ENCODE peak calls at places on chromosomes 16 and 17, in six cellular contexts. K, I, E, H, C and A are unnamed samples.

GRCh38 chr17:48014603-48015037 is 23.0 kb downstream of the COPZ2 start:
- DNase-seq in C (no peak), E (no peak), K (no peak), I (no peak), H (no peak), A (no peak)

GRCh38 chr16:81478876-81479496 is 34.4 kb downstream of the CMIP start:
- DNase-seq in H (no peak), C (peak; percentile 47), E (no peak), K (peak; percentile 66), I (no peak), A (no peak)

GRCh38 chr16:15650698-15651161 is 685 bp downstream of the NDE1 start:
- DNase-seq in I (no peak), E (peak; percentile 22), H (peak; percentile 18), C (peak; percentile 29), K (no peak), A (peak; percentile 32)

GRCh38 chr17:43979011-43979410 is 25.3 kb upstream of the PYY start:
- DNase-seq in I (no peak), E (peak; percentile 68), H (no peak), C (no peak), K (no peak), A (no peak)

GRCh38 chr16:31404353-31405064 is 11.4 kb downstream of the ITGAD start:
- DNase-seq in I (no peak), H (peak; percentile 57), E (peak; percentile 73), K (no peak), C (peak; percentile 30), A (peak; percentile 44)

GRCh38 chr16:67669499-67670101 is 3.0 kb downstream of the C16orf86 start:
- DNase-seq in E (no peak), H (no peak), K (no peak), I (peak; percentile 35), C (no peak), A (no peak)

GRCh38 chr17:58402047-58402446 is 15.3 kb downstream of the RNF43 start:
- DNase-seq in C (peak; percentile 41), K (no peak), E (no peak), I (no peak), H (peak; percentile 86), A (peak; percentile 66)

GRCh38 chr16:66359012-66359411 is 7.5 kb upstream of the CDH5 start:
- DNase-seq in K (no peak), H (peak; percentile 43), C (peak; percentile 29), I (no peak), E (peak; percentile 66), A (peak; percentile 31)

GRCh38 chr17:50190278-50191069 is 11.0 kb downstream of the COL1A1 start:
- DNase-seq in E (no peak), H (peak; percentile 56), C (peak; percentile 24), K (no peak), I (peak; percentile 70), A (peak; percentile 69)

GRCh38 chr16:11094075-11094593 is 149.8 kb downstream of the CLEC16A start:
- DNase-seq in E (no peak), C (peak; percentile 76), K (peak; percentile 48), H (peak; percentile 68), I (no peak), A (peak; percentile 31)

GRCh38 chr17:52048503-52048902 is 110.0 kb downstream of the CA10 start:
- DNase-seq in H (no peak), E (no peak), C (no peak), K (no peak), I (no peak), A (no peak)

GRCh38 chr16:85420501-85421337 is 192.4 kb upstream of the GSE1 start:
- DNase-seq in E (peak; percentile 40), C (peak; percentile 51), H (peak; percentile 66), K (peak; percentile 58), I (peak; percentile 96), A (peak; percentile 25)

GRCh38 chr17:67884766-67885165 is 59.5 kb downstream of the BPTF start:
- DNase-seq in H (peak; percentile 4), C (no peak), K (no peak), I (no peak), E (no peak), A (no peak)

GRCh38 chr16:2162676-2163118 is 7.1 kb downstream of the TRAF7 start:
- DNase-seq in I (no peak), C (no peak), K (no peak), H (no peak), E (no peak), A (no peak)

GRCh38 chr16:2161911-2162310 is 6.3 kb downstream of the TRAF7 start:
- DNase-seq in E (no peak), K (no peak), I (no peak), H (no peak), C (no peak), A (no peak)

GRCh38 chr16:2163211-2163881 is 7.8 kb downstream of the TRAF7 start:
- DNase-seq in K (no peak), I (no peak), H (no peak), C (no peak), E (no peak), A (no peak)

GRCh38 chr16:2159052-2159838 is 3.7 kb downstream of the TRAF7 start:
- DNase-seq in I (no peak), K (no peak), E (peak; percentile 83), C (peak; percentile 54), H (peak; percentile 80), A (peak; percentile 87)

DNA sequence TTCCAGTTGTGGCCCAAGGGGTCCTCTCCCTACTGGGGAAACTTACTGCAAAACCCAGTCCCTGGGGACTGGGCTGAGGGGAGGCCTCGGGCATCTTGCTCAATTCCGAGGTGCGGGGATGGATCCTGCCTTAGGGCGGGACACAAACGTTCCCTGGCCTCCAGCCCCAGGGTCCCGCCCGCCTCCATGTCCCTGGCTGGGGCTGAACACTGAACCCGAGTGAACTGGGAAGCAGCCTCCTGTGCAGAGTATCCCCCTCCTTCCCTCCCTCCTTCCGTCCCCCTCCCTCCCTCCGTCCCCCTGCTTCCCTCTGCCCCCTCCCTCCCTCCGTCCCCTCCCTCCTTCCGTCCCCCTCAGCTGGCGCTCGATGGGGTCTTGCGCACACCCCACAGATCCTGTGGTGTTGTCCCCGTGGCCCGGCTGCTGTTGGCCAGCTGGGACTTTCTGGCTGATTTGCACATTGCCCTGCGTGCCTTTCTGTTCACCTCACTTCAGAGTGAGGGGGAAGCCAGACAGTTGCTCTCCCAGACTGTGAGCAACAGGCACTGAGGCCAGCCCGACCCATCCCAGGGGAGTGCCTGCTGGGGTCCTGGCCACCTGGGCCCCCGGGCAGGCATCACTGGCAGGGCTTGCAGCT is 5.5 kb downstream of the TRAF7 start:
- DNase-seq in I (no peak), E (peak; percentile 81), C (peak; percentile 57), K (no peak), H (peak; percentile 54), A (peak; percentile 70)
- H3K4me3 ChIP-seq in I (no peak overlapping the region), E (no peak overlapping the region), C (no peak overlapping the region), K (no peak overlapping the region), H (no peak overlapping the region), A (peak overlapping the region; percentile 22)

DNA sequence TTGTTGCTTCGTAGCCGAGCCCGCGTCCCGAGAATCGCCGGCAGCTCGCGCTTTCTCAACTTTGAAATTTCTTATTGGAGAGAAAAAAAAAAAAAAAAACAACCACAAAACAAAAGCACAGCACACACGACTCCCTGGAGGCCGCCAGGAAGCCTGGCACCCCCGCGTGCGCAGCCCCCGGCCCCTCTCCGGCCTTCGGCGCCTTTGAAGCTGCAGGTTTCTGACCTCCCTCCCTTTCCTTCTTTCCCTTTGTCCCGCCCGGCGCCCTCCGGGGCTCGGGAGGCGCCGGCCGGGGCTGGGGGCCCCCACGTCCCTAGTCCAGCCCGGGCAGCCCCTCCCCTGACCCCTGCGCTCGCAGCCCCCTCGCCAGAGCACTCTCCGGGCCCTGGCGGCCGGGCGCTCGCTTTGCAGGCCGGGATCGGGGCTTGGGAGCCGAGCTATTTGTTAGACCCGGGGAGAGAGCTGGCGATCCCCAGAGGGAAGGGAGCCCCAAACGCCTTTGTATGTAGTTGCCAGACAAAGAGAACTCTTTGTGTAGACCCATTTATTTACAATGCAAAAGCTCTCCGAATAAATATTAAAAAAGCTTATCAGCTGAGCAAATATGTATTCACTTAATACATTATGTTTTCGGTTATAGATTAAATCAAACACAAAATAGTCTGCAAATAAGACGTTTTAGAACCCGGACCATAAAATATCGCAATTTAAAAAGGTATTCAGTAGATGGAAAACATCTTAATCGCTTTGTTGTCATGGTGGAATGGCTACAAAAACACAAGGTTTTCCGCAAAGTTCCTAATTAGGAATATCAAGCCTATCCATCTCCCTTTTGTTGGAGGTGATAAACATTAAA is 2.3 kb downstream of the BAHCC1 start:
- DNase-seq in E (peak; percentile 67), H (peak; percentile 74), K (no peak), I (no peak), C (peak; percentile 67), A (peak; percentile 75)
- TF ChIP-seq CTCF in E (no peak), H (peak; percentile 19), K (no peak), I (peak; percentile 17), C (peak; percentile 23), A (peak; percentile 29)

DNA sequence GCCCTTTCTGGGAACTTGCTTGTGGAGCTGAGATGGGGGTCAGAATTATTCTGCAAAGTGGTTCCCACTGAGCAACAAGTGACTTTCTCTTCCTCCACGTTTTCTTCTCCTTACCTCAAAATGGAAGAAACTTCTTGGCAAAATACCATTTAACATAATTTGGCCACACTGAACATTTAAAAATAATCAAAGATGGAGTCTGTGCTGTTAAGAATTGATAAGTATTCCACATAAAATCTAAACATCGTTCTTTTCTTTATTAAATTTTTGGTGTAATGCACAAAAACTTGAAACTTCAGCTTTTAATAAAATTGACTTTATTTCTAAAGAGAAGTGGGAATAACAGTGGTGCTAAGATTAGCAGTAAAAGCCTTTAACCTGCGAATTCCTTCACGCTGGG is 164.0 kb downstream of the PRKCA start:
- DNase-seq in I (no peak), K (no peak), E (no peak), H (no peak), C (no peak), A (no peak)
- H3K4me3 ChIP-seq in I (no peak overlapping the region), K (no peak overlapping the region), E (no peak overlapping the region), H (no peak overlapping the region), C (no peak overlapping the region), A (no peak overlapping the region)

GRCh38 chr16:77951788-77952187 is 70.6 kb upstream of the CLEC3A start:
- DNase-seq in C (peak; percentile 40), H (peak; percentile 1), K (no peak), I (no peak), E (no peak), A (no peak)
- TF ChIP-seq CTCF in C (peak; percentile 52), H (peak; percentile 14), K (no peak), I (no peak), E (peak; percentile 9), A (peak; percentile 35)

GRCh38 chr17:59493867-59494266 is 71.5 kb upstream of the DHX40 start:
- DNase-seq in C (no peak), K (no peak), I (no peak), E (no peak), H (no peak), A (no peak)
- H3K4me3 ChIP-seq in C (no peak overlapping the region), K (no peak overlapping the region), I (no peak overlapping the region), E (no peak overlapping the region), H (no peak overlapping the region), A (no peak overlapping the region)

GRCh38 chr17:41510251-41511065 is 5.0 kb upstream of the KRT13 start:
- DNase-seq in I (no peak), H (no peak), C (no peak), K (no peak), E (no peak), A (no peak)
- TF ChIP-seq CTCF in I (no peak), H (no peak), C (no peak), K (no peak), E (no peak), A (no peak)